ENCODE peak calls at places on chromosomes 12 and 14, in eight cellular contexts. G, D, N, A, E, V, K and I are unnamed samples.

GRCh38 chr14:51441001-51441400 is 201.0 kb downstream of the TMX1 start:
- DNase-seq in A (no peak), V (no peak), G (no peak), E (no peak), N (no peak), D (no peak), K (no peak), I (no peak)

GRCh38 chr14:80213602-80214001 is 2.3 kb upstream of the DIO2 start:
- DNase-seq in K (peak; percentile 41), D (peak; percentile 46), A (peak; percentile 40), N (peak; percentile 53), E (no peak), G (no peak), V (no peak), I (no peak)

GRCh38 chr14:91835920-91836843 is 31.2 kb downstream of the TC2N start:
- DNase-seq in A (peak; percentile 48), G (no peak), N (peak; percentile 86), V (no peak), D (peak; percentile 74), K (no peak), E (peak; percentile 71), I (no peak)

GRCh38 chr12:69359531-69360347 is at the start of gene YEATS4:
- DNase-seq in E (peak; percentile 82), K (peak; percentile 87), A (peak; percentile 95), N (peak; percentile 90), D (peak; percentile 95), V (peak; percentile 55), G (peak; percentile 78), I (peak; percentile 66)

GRCh38 chr12:4282103-4282891 is 8.7 kb downstream of the CCND2 start:
- DNase-seq in D (no peak), N (no peak), V (no peak), G (no peak), K (no peak), E (no peak), A (no peak), I (no peak)

GRCh38 chr12:10119072-10119471 is 10.9 kb downstream of the CLEC7A start:
- DNase-seq in V (no peak), N (no peak), K (no peak), D (no peak), A (no peak), G (no peak), E (no peak), I (no peak)

GRCh38 chr14:37246427-37246829 is 48.7 kb downstream of the MIPOL1 start:
- DNase-seq in E (no peak), K (peak; percentile 22), V (peak; percentile 19), A (peak; percentile 25), G (peak; percentile 53), D (peak; percentile 33), N (peak; percentile 53), I (no peak)

GRCh38 chr12:58342736-58343135 is 401.4 kb downstream of the ATP23 start:
- DNase-seq in D (no peak), E (no peak), K (no peak), N (no peak), A (no peak), V (no peak), G (no peak), I (no peak)

GRCh38 chr14:64410084-64410774 is 22.1 kb downstream of the MTHFD1 start:
- DNase-seq in E (no peak), K (peak; percentile 21), N (no peak), D (no peak), G (no peak), V (no peak), A (no peak), I (no peak)

GRCh38 chr14:68342216-68342615 is 450.7 kb downstream of the ZFP36L1 start:
- DNase-seq in E (no peak), K (no peak), D (no peak), N (no peak), A (no peak), V (no peak), G (no peak), I (no peak)
- H3K4me3 ChIP-seq in E (no peak overlapping the region), K (no peak overlapping the region), D (no peak overlapping the region), N (no peak overlapping the region), A (no peak overlapping the region), V (no peak overlapping the region), G (no peak overlapping the region), I (no peak overlapping the region)

DNA sequence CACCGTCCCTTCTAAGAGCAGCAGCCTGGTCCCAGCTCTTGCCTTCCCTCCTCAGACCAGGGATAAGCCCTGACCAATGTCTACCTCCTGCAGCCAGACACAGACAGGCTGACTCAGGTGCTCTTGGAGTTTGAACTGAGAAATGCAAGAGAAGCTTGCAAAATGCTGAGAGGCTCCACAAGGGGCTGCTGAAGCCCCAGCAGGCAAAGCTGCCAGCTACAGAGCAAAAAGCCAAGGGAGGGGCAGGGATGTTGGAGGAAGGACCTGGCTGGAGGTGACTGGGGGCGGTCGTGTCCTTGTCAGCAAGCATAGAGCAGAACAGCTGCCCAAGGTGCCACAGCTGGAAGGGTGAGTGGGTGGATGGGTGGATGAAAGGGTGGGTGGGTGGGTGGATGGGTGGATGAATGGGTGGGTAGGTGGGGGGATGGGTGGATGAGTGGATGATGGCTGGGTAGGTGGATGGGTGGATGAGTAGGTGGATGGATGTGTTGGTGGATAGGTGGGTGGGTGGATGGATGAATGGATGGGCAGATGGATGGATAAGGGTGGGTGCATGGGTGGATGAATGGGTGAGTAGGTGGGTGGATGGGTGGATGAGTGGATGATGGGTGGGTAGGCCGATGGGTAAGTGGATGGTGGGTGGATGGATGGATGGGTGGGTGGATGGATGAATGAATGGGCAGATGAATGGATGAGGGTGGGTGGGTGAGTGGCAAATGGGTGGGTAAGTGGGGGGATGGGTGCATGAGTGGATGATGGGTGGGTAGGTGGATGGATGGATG is 4.0 kb upstream of the INF2 start:
- DNase-seq in G (no peak), V (no peak), A (no peak), K (no peak), N (no peak), E (no peak), D (no peak), I (no peak)
- TF ChIP-seq CTCF in G (no peak), V (no peak), A (no peak), K (no peak), N (peak; percentile 2), E (no peak), D (no peak), I (peak; percentile 30)

GRCh38 chr14:68790656-68791077 is 2.2 kb downstream of the ZFP36L1 start:
- DNase-seq in A (no peak), G (no peak), N (no peak), E (no peak), V (no peak), K (no peak), D (no peak), I (no peak)

GRCh38 chr14:68789798-68790655 is 2.8 kb downstream of the ZFP36L1 start:
- DNase-seq in G (no peak), E (peak; percentile 38), A (no peak), N (no peak), V (no peak), D (no peak), K (no peak), I (no peak)

GRCh38 chr14:68787235-68787727 is 5.6 kb downstream of the ZFP36L1 start:
- DNase-seq in G (no peak), K (peak; percentile 45), A (no peak), V (no peak), E (peak; percentile 61), D (peak; percentile 38), N (no peak), I (no peak)

GRCh38 chr14:68788275-68789001 is 4.4 kb downstream of the ZFP36L1 start:
- DNase-seq in V (no peak), K (no peak), D (no peak), E (no peak), A (no peak), N (no peak), G (no peak), I (no peak)

DNA sequence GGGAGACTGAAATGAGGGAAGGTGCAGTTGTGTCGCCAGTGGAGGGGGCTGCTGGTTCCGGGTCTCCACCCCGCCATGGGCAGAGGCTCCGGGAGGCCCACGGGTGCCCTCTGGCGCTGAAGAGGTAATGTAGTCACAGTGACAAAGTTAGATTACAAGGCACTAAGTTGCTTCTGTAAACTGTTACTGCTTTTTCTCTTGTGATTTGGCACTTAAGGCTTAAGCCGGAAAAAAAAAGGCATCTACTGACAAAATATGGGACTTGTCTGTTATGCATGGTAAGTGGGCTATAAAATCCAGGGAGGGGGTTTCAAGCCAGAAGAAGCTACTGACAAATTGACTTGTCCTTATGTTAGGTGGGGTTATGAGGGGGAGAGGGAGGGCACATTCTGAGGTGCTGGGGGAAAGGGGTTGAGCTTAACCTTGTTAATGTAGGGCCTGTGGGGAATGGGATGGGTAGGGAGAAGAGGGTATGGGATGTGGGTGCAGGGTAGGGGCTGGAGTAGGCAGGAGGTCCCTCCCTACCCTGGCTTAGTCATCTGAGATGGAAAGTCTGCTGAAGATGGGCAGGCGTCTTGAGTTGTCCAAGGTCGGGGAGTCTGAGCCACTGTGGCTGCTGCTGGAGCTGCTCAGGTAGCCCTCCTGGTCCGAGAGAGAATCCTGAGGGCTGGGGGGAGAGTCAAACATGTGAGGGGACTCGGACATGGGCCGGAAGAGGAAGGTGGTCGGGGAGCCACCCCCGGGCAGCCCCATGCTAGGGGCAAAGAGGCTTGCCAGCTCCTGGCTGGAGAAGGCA is 3.7 kb downstream of the ZFP36L1 start:
- DNase-seq in A (peak; percentile 45), E (peak; percentile 65), G (peak; percentile 60), D (peak; percentile 85), V (no peak), K (peak; percentile 62), N (peak; percentile 64), I (peak; percentile 50)
- H3K4me3 ChIP-seq in A (peak overlapping the region; percentile 95), E (peak overlapping the region; percentile 85), G (peak overlapping the region; percentile 99), D (peak overlapping the region; percentile 59), V (peak overlapping the region; percentile 99), K (peak overlapping the region; percentile 97), N (peak overlapping the region; percentile 77), I (peak overlapping the region; percentile 100)

GRCh38 chr14:53180272-53181221 is 27.4 kb upstream of the DDHD1 start:
- DNase-seq in N (peak; percentile 32), K (no peak), E (no peak), D (peak; percentile 86), V (no peak), A (no peak), G (peak; percentile 3), I (peak; percentile 0)
- TF ChIP-seq CTCF in N (peak; percentile 38), K (peak; percentile 23), E (no peak), D (no peak), V (no peak), A (no peak), G (peak; percentile 16), I (peak; percentile 22)

GRCh38 chr14:75069811-75070145 is 337 bp downstream of the ZC2HC1C start:
- DNase-seq in D (no peak), K (no peak), V (no peak), N (peak; percentile 45), A (no peak), E (no peak), G (no peak), I (no peak)
- H3K4me3 ChIP-seq in D (peak overlapping the region; percentile 89), K (peak overlapping the region; percentile 64), V (peak overlapping the region; percentile 67), N (peak overlapping the region; percentile 58), A (peak overlapping the region; percentile 61), E (peak overlapping the region; percentile 53), G (peak overlapping the region; percentile 55), I (peak overlapping the region; percentile 66)

DNA sequence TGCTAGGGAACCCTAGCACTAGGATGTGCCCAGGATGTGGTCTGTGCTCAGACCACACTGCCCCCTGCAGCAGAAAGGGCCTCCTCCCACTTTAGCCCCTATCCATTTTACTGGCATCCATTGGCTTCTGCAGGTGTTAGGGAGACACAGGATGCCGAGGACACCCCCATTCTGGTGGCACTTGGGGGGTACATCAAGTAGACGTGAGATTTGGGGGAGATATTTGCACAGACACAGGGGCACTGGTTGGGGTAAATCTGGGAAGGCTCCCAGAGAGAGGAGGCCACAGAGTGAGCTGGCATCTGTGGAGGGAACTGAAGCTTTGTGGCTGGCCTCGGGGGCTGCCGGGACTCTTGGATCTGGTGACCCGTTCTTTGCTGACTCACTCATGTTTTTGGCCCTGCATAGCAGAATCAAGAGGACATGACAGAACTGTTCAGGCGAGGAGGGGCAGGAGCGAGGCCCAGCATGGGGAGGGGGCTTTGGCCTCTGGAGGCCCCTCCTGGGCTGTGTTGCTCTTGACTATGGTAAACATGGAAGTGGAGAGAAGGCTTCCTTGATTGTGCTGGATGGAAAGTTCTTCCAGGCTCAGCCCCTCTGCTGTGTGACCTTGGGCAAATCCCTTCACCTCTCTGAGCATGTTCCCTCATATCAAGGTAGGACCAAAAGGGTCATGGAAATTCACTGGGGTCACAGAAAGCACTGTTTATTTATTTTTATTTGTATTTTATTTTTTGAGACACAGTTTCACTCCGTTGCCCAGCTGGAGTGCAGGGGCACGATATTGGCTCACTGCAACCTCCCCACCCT is 1.8 kb downstream of the PLBD2 start:
- DNase-seq in E (peak; percentile 30), K (no peak), G (no peak), D (no peak), A (no peak), V (no peak), N (no peak), I (no peak)
- TF ChIP-seq CTCF in E (no peak), K (no peak), G (peak; percentile 1), D (no peak), A (peak; percentile 8), V (peak; percentile 16), N (peak; percentile 20), I (peak; percentile 39)